ENCODE peak calls at places on chromosomes 2 and 18, in six cellular contexts. One of them, this sample, is unnamed.

GRCh38 chr2:119174216-119174992 is 15.9 kb upstream of the C1QL2 start:
- DNase-seq in effector CD4-positive, alpha-beta T cell: peak
- DNase-seq in A673: peak
- DNase-seq in NCI-H524: peak
- DNase-seq in stimulated activated naive B cell treated with anti-CD40 and anti-IgM and Interleukin-4, amounts not matched to agents 10 μg/mL and 1 μg/mL and 100 μg/mL, for 72 hours: peak
- DNase-seq in ELR: peak
- DNase-seq in this sample: peak

GRCh38 chr2:8315766-8316165 is 366.1 kb upstream of the ID2 start:
- DNase-seq in A673: no peak
- DNase-seq in effector CD4-positive, alpha-beta T cell: no peak
- DNase-seq in stimulated activated naive B cell treated with anti-CD40 and anti-IgM and Interleukin-4, amounts not matched to agents 10 μg/mL and 1 μg/mL and 100 μg/mL, for 72 hours: no peak
- DNase-seq in ELR: no peak
- DNase-seq in NCI-H524: no peak
- DNase-seq in this sample: no peak

GRCh38 chr2:69300650-69301049 is 86.4 kb downstream of the GFPT1 start:
- DNase-seq in ELR: no peak
- DNase-seq in A673: no peak
- DNase-seq in effector CD4-positive, alpha-beta T cell: no peak
- DNase-seq in stimulated activated naive B cell treated with anti-CD40 and anti-IgM and Interleukin-4, amounts not matched to agents 10 μg/mL and 1 μg/mL and 100 μg/mL, for 72 hours: no peak
- DNase-seq in NCI-H524: no peak
- DNase-seq in this sample: no peak

GRCh38 chr2:53740170-53740569 is 27.4 kb upstream of the CHAC2 start:
- DNase-seq in effector CD4-positive, alpha-beta T cell: no peak
- DNase-seq in A673: peak
- DNase-seq in ELR: peak
- DNase-seq in stimulated activated naive B cell treated with anti-CD40 and anti-IgM and Interleukin-4, amounts not matched to agents 10 μg/mL and 1 μg/mL and 100 μg/mL, for 72 hours: no peak
- DNase-seq in NCI-H524: no peak
- DNase-seq in this sample: peak

GRCh38 chr2:239295377-239296019 is 105.3 kb downstream of the HDAC4 start:
- DNase-seq in ELR: no peak
- DNase-seq in effector CD4-positive, alpha-beta T cell: no peak
- DNase-seq in A673: no peak
- DNase-seq in NCI-H524: no peak
- DNase-seq in stimulated activated naive B cell treated with anti-CD40 and anti-IgM and Interleukin-4, amounts not matched to agents 10 μg/mL and 1 μg/mL and 100 μg/mL, for 72 hours: no peak
- DNase-seq in this sample: no peak

GRCh38 chr18:332007-332406 is 64.2 kb upstream of the THOC1 start:
- DNase-seq in A673: no peak
- DNase-seq in effector CD4-positive, alpha-beta T cell: no peak
- DNase-seq in ELR: no peak
- DNase-seq in stimulated activated naive B cell treated with anti-CD40 and anti-IgM and Interleukin-4, amounts not matched to agents 10 μg/mL and 1 μg/mL and 100 μg/mL, for 72 hours: no peak
- DNase-seq in NCI-H524: no peak
- DNase-seq in this sample: no peak

GRCh38 chr2:55809875-55810620 is 113.5 kb downstream of the EFEMP1 start:
- DNase-seq in ELR: no peak
- DNase-seq in A673: no peak
- DNase-seq in stimulated activated naive B cell treated with anti-CD40 and anti-IgM and Interleukin-4, amounts not matched to agents 10 μg/mL and 1 μg/mL and 100 μg/mL, for 72 hours: no peak
- DNase-seq in NCI-H524: no peak
- DNase-seq in effector CD4-positive, alpha-beta T cell: no peak
- DNase-seq in this sample: no peak

GRCh38 chr2:10717630-10718029 is 3.8 kb upstream of the ATP6V1C2 start:
- DNase-seq in ELR: peak
- DNase-seq in effector CD4-positive, alpha-beta T cell: no peak
- DNase-seq in NCI-H524: no peak
- DNase-seq in stimulated activated naive B cell treated with anti-CD40 and anti-IgM and Interleukin-4, amounts not matched to agents 10 μg/mL and 1 μg/mL and 100 μg/mL, for 72 hours: no peak
- DNase-seq in A673: peak
- DNase-seq in this sample: peak